ENCODE peak calls at places on chromosomes 12 and 14, in four cellular contexts. B is heart right ventricle, C is astrocyte of the spinal cord, W is lung. A is an unnamed sample.
A peak's percentile ranks its signal among the peaks of the same experiment; 100 is the strongest.

GRCh38 chr12:74337951-74338350 is 199.7 kb upstream of the ATXN7L3B start:
- DNase-seq in B (no peak), C (peak; percentile 80), W (no peak), A (peak; percentile 91)

GRCh38 chr14:35695647-35696046 is 113.4 kb downstream of the RALGAPA1 start:
- DNase-seq in B (no peak), C (no peak), W (no peak), A (no peak)

GRCh38 chr12:132159555-132160003 is 15.3 kb downstream of the NOC4L start:
- DNase-seq in B (no peak), C (no peak), W (no peak), A (no peak)

GRCh38 chr14:68695326-68695768 is 97.5 kb downstream of the ZFP36L1 start:
- DNase-seq in B (no peak), C (peak; percentile 99), W (no peak), A (peak; percentile 100)

GRCh38 chr14:37197421-37198272 is at the start of gene MIPOL1:
- DNase-seq in B (peak; percentile 88), C (peak; percentile 91), W (peak; percentile 84), A (peak; percentile 77)

GRCh38 chr14:71247106-71247505 is 339.8 kb downstream of the PCNX1 start:
- DNase-seq in B (no peak), C (no peak), W (no peak), A (peak; percentile 92)

GRCh38 chr14:91119556-91120311 is 5.9 kb downstream of the DGLUCY start:
- DNase-seq in B (no peak), C (peak; percentile 33), W (no peak), A (peak; percentile 95)

GRCh38 chr12:46131729-46132128 is 137.1 kb downstream of the SLC38A1 start:
- DNase-seq in B (no peak), C (no peak), W (no peak), A (peak; percentile 18)

GRCh38 chr14:90114554-90114953 is 52.8 kb downstream of the KCNK13 start:
- DNase-seq in B (no peak), C (no peak), W (no peak), A (peak; percentile 8)

GRCh38 chr12:116442981-116443380 is 116.2 kb upstream of the MAP1LC3B2 start:
- DNase-seq in B (no peak), C (peak; percentile 26), W (no peak), A (peak; percentile 52)

GRCh38 chr12:99067171-99067785 is 422.2 kb downstream of the APAF1 start:
- DNase-seq in B (no peak), C (no peak), W (no peak), A (no peak)

GRCh38 chr12:121980211-121980891 is 41.3 kb upstream of the BCL7A start:
- DNase-seq in B (no peak), C (peak; percentile 62), W (no peak), A (no peak)

GRCh38 chr14:77275855-77276153 is 4.8 kb upstream of the NGB start:
- DNase-seq in B (no peak), C (no peak), W (no peak), A (no peak)

GRCh38 chr12:13080276-13080675 is 23.2 kb downstream of the GSG1 start:
- DNase-seq in B (no peak), C (no peak), W (no peak), A (no peak)

GRCh38 chr14:92651106-92651792 is 97.2 kb downstream of the LGMN start:
- DNase-seq in B (no peak), C (no peak), W (peak; percentile 51), A (no peak)

GRCh38 chr14:56998728-56999127 is 188.4 kb upstream of the OTX2 start:
- DNase-seq in B (no peak), C (no peak), W (no peak), A (no peak)

GRCh38 chr12:25694072-25694471 is 141.0 kb upstream of the LMNTD1 start:
- DNase-seq in B (no peak), C (peak; percentile 54), W (no peak), A (peak; percentile 6)

GRCh38 chr12:3913278-3913677 is 40.1 kb upstream of the PARP11 start:
- DNase-seq in B (no peak), C (no peak), W (no peak), A (no peak)

GRCh38 chr12:33310471-33310870 is 129.1 kb downstream of the SYT10 start:
- DNase-seq in B (no peak), C (no peak), W (no peak), A (no peak)

GRCh38 chr14:65210118-65210826 is 108.0 kb upstream of the MAX start:
- DNase-seq in B (no peak), C (peak; percentile 51), W (no peak), A (no peak)

GRCh38 chr14:28759658-28760313 is 6.8 kb upstream of the FOXG1 start:
- DNase-seq in B (no peak), C (no peak), W (no peak), A (no peak)

GRCh38 chr12:96227365-96228106 is 33.4 kb downstream of the ELK3 start:
- DNase-seq in B (no peak), C (no peak), W (no peak), A (no peak)

GRCh38 chr14:23481992-23482813 is 12.7 kb downstream of the NGDN start:
- DNase-seq in B (no peak), C (no peak), W (no peak), A (no peak)

GRCh38 chr12:94793191-94793595 is 142.8 kb upstream of the TMCC3 start:
- DNase-seq in B (no peak), C (peak; percentile 50), W (no peak), A (peak; percentile 27)

GRCh38 chr12:123306200-123306599 is 34.5 kb upstream of the CDK2AP1 start:
- DNase-seq in B (no peak), C (no peak), W (no peak), A (no peak)

GRCh38 chr12:49524660-49525324 is 14.0 kb upstream of the KCNH3 start:
- DNase-seq in B (no peak), C (no peak), W (no peak), A (no peak)

GRCh38 chr12:119208626-119209061 is 29.9 kb downstream of the HSPB8 start:
- DNase-seq in B (peak; percentile 82), C (no peak), W (peak; percentile 63), A (peak; percentile 87)

GRCh38 chr14:91264151-91265150 is 19.9 kb upstream of the GPR68 start:
- DNase-seq in B (peak; percentile 44), C (no peak), W (no peak), A (no peak)

GRCh38 chr14:99740411-99740810 is 52.8 kb upstream of the EML1 start:
- DNase-seq in B (peak; percentile 59), C (no peak), W (no peak), A (no peak)

GRCh38 chr14:99735189-99736135 is 51.4 kb downstream of the CYP46A1 start:
- DNase-seq in B (no peak), C (no peak), W (no peak), A (no peak)

GRCh38 chr14:99736600-99737371 is 52.7 kb downstream of the CYP46A1 start:
- DNase-seq in B (peak; percentile 57), C (no peak), W (no peak), A (no peak)

GRCh38 chr14:99737451-99737951 is 53.4 kb downstream of the CYP46A1 start:
- DNase-seq in B (peak; percentile 78), C (no peak), W (peak; percentile 67), A (peak; percentile 30)

DNA sequence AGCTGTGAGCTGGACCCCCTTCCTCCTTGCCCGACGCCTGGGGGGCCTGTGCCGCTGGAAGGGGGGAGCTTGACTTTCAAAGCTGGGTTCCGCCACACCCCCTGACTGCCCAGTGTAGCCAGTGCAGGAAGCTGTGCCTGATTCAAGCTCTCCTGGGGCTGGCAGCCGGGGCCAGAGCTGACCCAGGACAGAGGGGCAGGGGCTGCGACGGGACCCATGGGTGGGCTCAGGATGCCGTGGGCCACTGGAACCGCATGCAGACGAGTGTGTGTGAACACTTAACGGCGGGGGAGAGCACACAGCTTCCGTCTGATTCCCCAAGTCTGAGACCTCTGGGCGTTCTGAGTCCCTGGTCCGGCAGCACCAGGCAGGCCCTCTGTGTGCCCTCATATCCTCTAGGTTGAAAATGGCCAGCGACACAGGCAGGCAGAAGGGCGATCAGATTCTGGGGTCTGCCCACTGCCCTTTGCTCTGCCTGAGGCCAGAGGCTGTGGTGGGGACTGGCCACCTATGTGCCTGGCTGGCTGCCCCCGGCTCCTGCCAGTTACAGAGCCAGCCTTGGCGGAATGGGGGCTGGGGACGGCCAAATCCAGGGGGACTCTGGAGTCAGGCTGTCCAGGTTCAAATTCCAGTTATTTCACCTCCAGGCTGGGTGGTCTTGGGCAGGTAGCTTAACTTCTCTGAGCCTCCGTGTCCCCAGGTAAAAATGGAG is 54.0 kb downstream of the CYP46A1 start:
- DNase-seq in B (no peak), C (no peak), W (no peak), A (no peak)
- H3K4me3 ChIP-seq in B (peak overlapping the region; percentile 71), C (peak overlapping the region; percentile 7), W (peak overlapping the region; percentile 47), A (peak overlapping the region; percentile 23)

DNA sequence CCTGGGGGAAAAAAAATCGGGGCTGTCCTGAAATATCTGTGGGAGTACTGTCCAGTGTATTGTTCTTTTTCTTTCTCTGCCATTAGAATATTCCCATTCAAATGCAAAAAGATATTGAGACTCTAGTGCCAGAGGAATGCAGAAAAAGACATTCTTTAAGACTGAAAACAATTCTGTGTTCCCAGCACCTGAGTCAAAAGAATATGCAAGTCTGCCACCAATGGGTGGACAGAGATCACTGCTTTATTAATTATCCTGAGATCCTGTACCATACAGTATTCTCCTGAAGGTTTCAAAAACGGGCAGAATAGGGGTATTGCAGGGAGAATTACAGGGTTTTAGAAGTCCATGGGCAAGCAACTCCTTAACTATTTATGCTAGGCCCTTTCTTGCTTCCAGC is 361.8 kb downstream of the C12orf50 start:
- DNase-seq in B (no peak), C (peak; percentile 51), W (no peak), A (peak; percentile 44)
- TF ChIP-seq CTCF in B (peak; percentile 26), C (peak; percentile 31), W (no peak), A (peak; percentile 38)

DNA sequence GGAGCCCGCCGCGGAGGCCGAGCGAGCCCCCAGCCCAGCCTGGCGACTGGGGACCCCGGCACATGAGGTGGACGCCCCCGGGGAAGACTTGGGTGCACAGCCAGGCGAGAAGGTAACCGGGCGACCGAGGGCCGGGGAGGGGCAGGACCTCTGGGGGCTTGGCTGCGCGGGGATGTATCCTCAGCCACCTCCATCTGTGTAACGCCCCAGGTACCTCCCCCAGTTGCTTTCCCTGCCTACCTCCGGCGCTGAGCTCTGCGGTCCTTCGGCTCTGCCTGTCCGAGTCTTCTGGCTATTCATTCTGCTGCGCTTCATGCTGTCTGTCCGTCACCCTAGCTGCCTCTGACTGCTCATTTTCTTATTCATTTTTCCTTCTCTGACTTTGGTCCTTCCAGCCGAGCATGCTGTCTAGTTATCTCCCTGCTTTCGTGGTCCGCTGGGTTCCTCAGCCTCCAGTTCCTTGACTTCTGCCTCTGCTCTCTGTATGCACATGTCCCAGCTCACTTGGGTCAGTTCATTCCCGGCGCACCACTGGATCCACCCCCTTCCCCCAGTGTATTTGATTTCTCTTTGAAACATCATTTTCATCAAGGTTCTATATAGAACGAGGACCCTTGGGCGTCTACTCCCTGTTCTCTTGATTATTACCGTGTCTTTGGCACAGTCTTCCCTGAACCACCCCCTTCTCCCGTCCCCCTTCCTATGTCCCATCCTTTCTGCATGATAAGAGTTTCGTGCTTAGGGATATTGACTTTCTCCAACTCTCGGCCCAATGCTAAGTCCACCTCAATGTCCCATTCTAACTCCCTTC is 612 bp downstream of the PHC1 start:
- DNase-seq in B (peak; percentile 41), C (peak; percentile 58), W (peak; percentile 59), A (peak; percentile 53)
- H3K4me3 ChIP-seq in B (peak overlapping the region; percentile 67), C (peak overlapping the region; percentile 70), W (peak overlapping the region; percentile 57), A (peak overlapping the region; percentile 39)

DNA sequence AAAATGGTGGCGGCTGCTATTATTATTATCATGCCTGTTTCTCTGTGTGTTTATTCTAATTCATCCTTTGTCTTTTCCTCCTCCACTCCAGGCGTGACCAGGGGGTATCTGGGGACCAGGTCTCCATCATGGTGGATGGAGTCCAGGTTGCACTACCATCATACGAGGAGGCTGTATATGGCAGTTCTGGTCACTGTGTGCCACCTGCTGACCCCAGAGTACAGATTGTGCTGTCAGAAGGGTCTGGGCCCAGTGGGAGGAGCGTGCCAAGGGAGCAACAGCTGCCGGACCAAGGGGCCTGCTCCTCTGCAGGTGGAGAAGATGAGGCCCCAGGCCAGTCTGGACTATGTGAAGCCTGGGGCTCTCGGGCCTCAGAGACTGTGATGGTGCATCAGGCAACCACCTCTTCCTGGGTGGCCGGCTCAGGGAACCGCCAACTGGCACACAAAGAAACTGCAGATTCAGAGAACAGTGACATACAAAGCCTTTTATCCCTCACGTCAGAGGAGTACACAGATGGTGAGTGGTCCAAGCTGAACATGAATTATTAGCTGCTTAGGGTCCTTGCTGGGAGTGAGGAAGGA is 58.3 kb upstream of the SRSF5 start:
- DNase-seq in B (no peak), C (no peak), W (no peak), A (no peak)
- TF ChIP-seq CTCF in B (no peak), C (peak; percentile 48), W (no peak), A (peak; percentile 39)